ENCODE peak calls at places on chromosome 21, in five cellular contexts. One of them, this sample, is unnamed.

GRCh38 chr21:26815197-26815596 is 30.0 kb downstream of the ADAMTS1 start:
- DNase-seq in testis: no peak
- DNase-seq in cardiac muscle cell: no peak
- DNase-seq in left ventricle myocardium inferior: no peak
- DNase-seq in iPS DF 6.9: no peak
- DNase-seq in this sample: no peak

GRCh38 chr21:21612446-21612845 is 614.2 kb downstream of the NCAM2 start:
- DNase-seq in testis: no peak
- DNase-seq in cardiac muscle cell: no peak
- DNase-seq in left ventricle myocardium inferior: no peak
- DNase-seq in iPS DF 6.9: no peak
- DNase-seq in this sample: no peak

GRCh38 chr21:20902998-20903397 is 95.2 kb upstream of the NCAM2 start:
- DNase-seq in testis: no peak
- DNase-seq in cardiac muscle cell: no peak
- DNase-seq in left ventricle myocardium inferior: no peak
- DNase-seq in iPS DF 6.9: no peak
- DNase-seq in this sample: no peak

GRCh38 chr21:41479686-41480085 is 28.3 kb downstream of the TMPRSS2 start:
- DNase-seq in testis: no peak
- DNase-seq in cardiac muscle cell: no peak
- DNase-seq in left ventricle myocardium inferior: no peak
- DNase-seq in iPS DF 6.9: no peak
- DNase-seq in this sample: no peak

GRCh38 chr21:28608646-28609045 is 384.0 kb downstream of the LTN1 start:
- DNase-seq in testis: no peak
- DNase-seq in cardiac muscle cell: no peak
- DNase-seq in left ventricle myocardium inferior: no peak
- DNase-seq in iPS DF 6.9: no peak
- DNase-seq in this sample: no peak

GRCh38 chr21:32991299-32991850 is 34.4 kb upstream of the OLIG2 start:
- DNase-seq in testis: no peak
- DNase-seq in cardiac muscle cell: no peak
- DNase-seq in left ventricle myocardium inferior: no peak
- DNase-seq in iPS DF 6.9: no peak
- DNase-seq in this sample: no peak

GRCh38 chr21:42174173-42174572 is 44.8 kb upstream of the ABCG1 start:
- DNase-seq in testis: peak; percentile 84
- DNase-seq in cardiac muscle cell: no peak
- DNase-seq in left ventricle myocardium inferior: no peak
- DNase-seq in iPS DF 6.9: no peak
- DNase-seq in this sample: no peak

GRCh38 chr21:32456497-32456918 is 44.0 kb downstream of the EVA1C start:
- DNase-seq in testis: peak; percentile 82
- DNase-seq in cardiac muscle cell: peak; percentile 6
- DNase-seq in left ventricle myocardium inferior: no peak
- DNase-seq in iPS DF 6.9: no peak
- DNase-seq in this sample: no peak

GRCh38 chr21:17925000-17925610 is 105.9 kb upstream of the C21orf91 start:
- DNase-seq in testis: peak; percentile 83
- DNase-seq in cardiac muscle cell: peak; percentile 84
- DNase-seq in left ventricle myocardium inferior: no peak
- DNase-seq in iPS DF 6.9: peak; percentile 50
- DNase-seq in this sample: peak; percentile 21

GRCh38 chr21:24445517-24445916 is 1161.8 kb downstream of the MRPL39 start:
- DNase-seq in testis: no peak
- DNase-seq in cardiac muscle cell: no peak
- DNase-seq in left ventricle myocardium inferior: no peak
- DNase-seq in iPS DF 6.9: no peak
- DNase-seq in this sample: no peak

GRCh38 chr21:41707231-41707988 is 59.4 kb downstream of the RIPK4 start:
- DNase-seq in testis: no peak
- DNase-seq in cardiac muscle cell: no peak
- DNase-seq in left ventricle myocardium inferior: no peak
- DNase-seq in iPS DF 6.9: no peak
- DNase-seq in this sample: no peak

GRCh38 chr21:37916795-37917142 is 512 bp upstream of the KCNJ6 start:
- DNase-seq in testis: peak; percentile 21
- DNase-seq in cardiac muscle cell: peak; percentile 70
- DNase-seq in left ventricle myocardium inferior: no peak
- DNase-seq in iPS DF 6.9: no peak
- DNase-seq in this sample: peak; percentile 39

GRCh38 chr21:17139696-17140095 is 373.1 kb upstream of the CXADR start:
- DNase-seq in testis: no peak
- DNase-seq in cardiac muscle cell: no peak
- DNase-seq in left ventricle myocardium inferior: no peak
- DNase-seq in iPS DF 6.9: no peak
- DNase-seq in this sample: no peak

GRCh38 chr21:18340387-18340942 is 63.1 kb downstream of the TMPRSS15 start:
- DNase-seq in testis: no peak
- DNase-seq in cardiac muscle cell: no peak
- DNase-seq in left ventricle myocardium inferior: no peak
- DNase-seq in iPS DF 6.9: no peak
- DNase-seq in this sample: no peak

GRCh38 chr21:19507682-19508260 is 1104.2 kb upstream of the TMPRSS15 start:
- DNase-seq in testis: no peak
- DNase-seq in cardiac muscle cell: peak; percentile 28
- DNase-seq in left ventricle myocardium inferior: no peak
- DNase-seq in iPS DF 6.9: peak; percentile 7
- DNase-seq in this sample: no peak

GRCh38 chr21:33650929-33651505 is 8.7 kb downstream of the ITSN1 start:
- DNase-seq in testis: no peak
- DNase-seq in cardiac muscle cell: no peak
- DNase-seq in left ventricle myocardium inferior: no peak
- DNase-seq in iPS DF 6.9: no peak
- DNase-seq in this sample: no peak

GRCh38 chr21:42306366-42307035 is 8.7 kb downstream of the TFF3 start:
- DNase-seq in testis: no peak
- DNase-seq in cardiac muscle cell: no peak
- DNase-seq in left ventricle myocardium inferior: no peak
- DNase-seq in iPS DF 6.9: no peak
- DNase-seq in this sample: no peak

GRCh38 chr21:38661296-38662223 is 144.2 kb upstream of the ETS2 start:
- DNase-seq in testis: no peak
- DNase-seq in cardiac muscle cell: peak; percentile 42
- DNase-seq in left ventricle myocardium inferior: peak; percentile 20
- DNase-seq in iPS DF 6.9: no peak
- DNase-seq in this sample: peak; percentile 49

GRCh38 chr21:42118901-42119300 is 47.8 kb downstream of the UMODL1 start:
- DNase-seq in testis: no peak
- DNase-seq in cardiac muscle cell: no peak
- DNase-seq in left ventricle myocardium inferior: no peak
- DNase-seq in iPS DF 6.9: no peak
- DNase-seq in this sample: no peak

GRCh38 chr21:42346441-42346840 is 4.4 kb downstream of the TFF2 start:
- DNase-seq in testis: no peak
- DNase-seq in cardiac muscle cell: no peak
- DNase-seq in left ventricle myocardium inferior: no peak
- DNase-seq in iPS DF 6.9: no peak
- DNase-seq in this sample: no peak

GRCh38 chr21:33587792-33588484 is 546 bp downstream of the DONSON start:
- DNase-seq in testis: peak; percentile 48
- DNase-seq in cardiac muscle cell: peak; percentile 31
- DNase-seq in left ventricle myocardium inferior: no peak
- DNase-seq in iPS DF 6.9: no peak
- DNase-seq in this sample: peak; percentile 50

GRCh38 chr21:42646836-42647235 is 6.6 kb upstream of the PDE9A start:
- DNase-seq in testis: no peak
- DNase-seq in cardiac muscle cell: no peak
- DNase-seq in left ventricle myocardium inferior: no peak
- DNase-seq in iPS DF 6.9: no peak
- DNase-seq in this sample: no peak

GRCh38 chr21:16113052-16113715 is 383.4 kb downstream of the USP25 start:
- DNase-seq in testis: no peak
- DNase-seq in cardiac muscle cell: peak; percentile 62
- DNase-seq in left ventricle myocardium inferior: no peak
- DNase-seq in iPS DF 6.9: no peak
- DNase-seq in this sample: no peak

GRCh38 chr21:38903578-38904193 is 98.0 kb downstream of the ETS2 start:
- DNase-seq in testis: no peak
- DNase-seq in cardiac muscle cell: no peak
- DNase-seq in left ventricle myocardium inferior: no peak
- DNase-seq in iPS DF 6.9: no peak
- DNase-seq in this sample: no peak

GRCh38 chr21:38819719-38820147 is 14.0 kb downstream of the ETS2 start:
- DNase-seq in testis: no peak
- DNase-seq in cardiac muscle cell: no peak
- DNase-seq in left ventricle myocardium inferior: no peak
- DNase-seq in iPS DF 6.9: no peak
- DNase-seq in this sample: no peak

GRCh38 chr21:42552407-42553336 is 39.0 kb downstream of the SLC37A1 start:
- DNase-seq in testis: no peak
- DNase-seq in cardiac muscle cell: no peak
- DNase-seq in left ventricle myocardium inferior: no peak
- DNase-seq in iPS DF 6.9: no peak
- DNase-seq in this sample: no peak

GRCh38 chr21:44969965-44970755 is 30.3 kb downstream of the SLX9 start:
- DNase-seq in testis: no peak
- DNase-seq in cardiac muscle cell: no peak
- DNase-seq in left ventricle myocardium inferior: no peak
- DNase-seq in iPS DF 6.9: no peak
- DNase-seq in this sample: no peak

GRCh38 chr21:44967082-44968047 is 27.5 kb downstream of the SLX9 start:
- DNase-seq in testis: no peak
- DNase-seq in cardiac muscle cell: no peak
- DNase-seq in left ventricle myocardium inferior: no peak
- DNase-seq in iPS DF 6.9: no peak
- DNase-seq in this sample: peak; percentile 60

GRCh38 chr21:44971672-44971995 is 31.8 kb downstream of the SLX9 start:
- DNase-seq in testis: no peak
- DNase-seq in cardiac muscle cell: no peak
- DNase-seq in left ventricle myocardium inferior: no peak
- DNase-seq in iPS DF 6.9: no peak
- DNase-seq in this sample: peak; percentile 35

GRCh38 chr21:44970766-44971671 is 31.2 kb downstream of the SLX9 start:
- DNase-seq in testis: no peak
- DNase-seq in cardiac muscle cell: no peak
- DNase-seq in left ventricle myocardium inferior: no peak
- DNase-seq in iPS DF 6.9: no peak
- DNase-seq in this sample: no peak

DNA sequence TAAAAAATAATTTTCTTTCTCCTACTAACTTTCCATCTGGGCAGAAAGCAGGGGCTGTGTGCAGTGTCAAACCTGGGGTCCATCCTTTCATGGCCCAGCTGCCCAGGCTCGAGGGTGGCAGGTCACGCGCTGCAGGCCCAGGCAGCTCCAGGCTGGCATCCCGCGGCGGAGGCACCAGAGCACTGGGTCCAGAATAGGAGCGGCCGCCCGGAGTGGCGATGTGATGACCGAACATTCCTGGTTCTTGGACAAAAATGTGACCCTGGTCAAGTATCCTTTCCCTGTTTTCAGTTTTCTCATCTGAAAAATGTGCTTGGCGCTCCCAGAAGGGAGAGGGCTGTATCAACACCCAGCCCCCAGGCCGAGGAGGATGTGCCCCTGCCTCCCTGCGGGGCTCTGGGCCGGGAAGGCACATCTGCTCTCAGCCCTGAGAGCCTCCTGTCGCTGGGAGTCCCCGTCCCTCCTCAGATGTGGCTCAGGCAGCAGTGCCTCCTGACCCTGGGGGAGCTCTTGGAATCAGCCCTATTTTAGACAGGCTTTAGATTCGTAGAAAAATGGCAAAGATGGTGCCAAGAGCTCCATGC is 29.3 kb downstream of the SLX9 start:
- DNase-seq in testis: no peak
- DNase-seq in cardiac muscle cell: no peak
- DNase-seq in left ventricle myocardium inferior: no peak
- DNase-seq in iPS DF 6.9: no peak
- DNase-seq in this sample: peak; percentile 47
- H3K4me1 ChIP-seq in testis: no peaks in the 10 kb centered on the region
- H3K4me1 ChIP-seq in cardiac muscle cell: peaks cover 10% of the 10 kb centered on the region
- H3K4me1 ChIP-seq in left ventricle myocardium inferior: peaks cover 71% of the 10 kb centered on the region
- H3K4me1 ChIP-seq in iPS DF 6.9: peaks cover 3% of the 10 kb centered on the region
- H3K4me1 ChIP-seq in this sample: no peaks in the 10 kb centered on the region

DNA sequence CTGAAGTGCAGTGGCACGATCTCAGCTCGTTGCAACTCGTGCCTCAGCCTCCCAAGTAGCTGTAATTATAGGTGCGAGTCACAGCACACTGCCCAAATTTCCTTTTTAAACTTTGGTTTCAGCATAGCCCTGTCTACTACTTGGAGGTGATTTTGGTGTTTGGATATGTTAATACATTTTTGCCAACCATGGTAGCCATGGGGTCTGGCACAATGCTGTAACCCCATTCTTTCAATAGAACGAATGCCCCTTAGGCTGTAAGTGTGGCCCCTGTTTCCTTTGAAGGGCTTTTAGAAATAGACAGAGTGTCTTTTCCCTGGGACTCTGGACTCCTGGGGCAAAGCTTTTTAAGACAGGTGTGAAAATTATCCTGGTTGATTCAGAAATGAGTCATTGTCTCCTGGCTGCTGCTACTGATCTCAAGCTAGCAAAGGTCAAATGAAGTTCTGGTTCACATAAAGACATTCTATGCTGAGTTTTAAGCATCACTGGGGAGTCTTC is 141.1 kb upstream of the RUNX1 start:
- DNase-seq in testis: no peak
- DNase-seq in cardiac muscle cell: no peak
- DNase-seq in left ventricle myocardium inferior: no peak
- DNase-seq in iPS DF 6.9: no peak
- DNase-seq in this sample: no peak
- H3K27ac ChIP-seq in testis: no peak overlapping the region
- H3K27ac ChIP-seq in cardiac muscle cell: no peak overlapping the region
- H3K27ac ChIP-seq in left ventricle myocardium inferior: no peak overlapping the region
- H3K27ac ChIP-seq in iPS DF 6.9: no peak overlapping the region
- H3K27ac ChIP-seq in this sample: no peak overlapping the region

GRCh38 chr21:46597031-46597430 is 7.9 kb downstream of the S100B start:
- DNase-seq in testis: no peak
- DNase-seq in cardiac muscle cell: no peak
- DNase-seq in left ventricle myocardium inferior: no peak
- DNase-seq in iPS DF 6.9: no peak
- DNase-seq in this sample: no peak
- H3K9me3 ChIP-seq in testis: no peaks in the 10 kb centered on the region
- H3K9me3 ChIP-seq in cardiac muscle cell: no peaks in the 10 kb centered on the region
- H3K9me3 ChIP-seq in left ventricle myocardium inferior: peaks cover 30% of the 10 kb centered on the region
- H3K9me3 ChIP-seq in iPS DF 6.9: no peaks in the 10 kb centered on the region
- H3K9me3 ChIP-seq in this sample: no peaks in the 10 kb centered on the region

DNA sequence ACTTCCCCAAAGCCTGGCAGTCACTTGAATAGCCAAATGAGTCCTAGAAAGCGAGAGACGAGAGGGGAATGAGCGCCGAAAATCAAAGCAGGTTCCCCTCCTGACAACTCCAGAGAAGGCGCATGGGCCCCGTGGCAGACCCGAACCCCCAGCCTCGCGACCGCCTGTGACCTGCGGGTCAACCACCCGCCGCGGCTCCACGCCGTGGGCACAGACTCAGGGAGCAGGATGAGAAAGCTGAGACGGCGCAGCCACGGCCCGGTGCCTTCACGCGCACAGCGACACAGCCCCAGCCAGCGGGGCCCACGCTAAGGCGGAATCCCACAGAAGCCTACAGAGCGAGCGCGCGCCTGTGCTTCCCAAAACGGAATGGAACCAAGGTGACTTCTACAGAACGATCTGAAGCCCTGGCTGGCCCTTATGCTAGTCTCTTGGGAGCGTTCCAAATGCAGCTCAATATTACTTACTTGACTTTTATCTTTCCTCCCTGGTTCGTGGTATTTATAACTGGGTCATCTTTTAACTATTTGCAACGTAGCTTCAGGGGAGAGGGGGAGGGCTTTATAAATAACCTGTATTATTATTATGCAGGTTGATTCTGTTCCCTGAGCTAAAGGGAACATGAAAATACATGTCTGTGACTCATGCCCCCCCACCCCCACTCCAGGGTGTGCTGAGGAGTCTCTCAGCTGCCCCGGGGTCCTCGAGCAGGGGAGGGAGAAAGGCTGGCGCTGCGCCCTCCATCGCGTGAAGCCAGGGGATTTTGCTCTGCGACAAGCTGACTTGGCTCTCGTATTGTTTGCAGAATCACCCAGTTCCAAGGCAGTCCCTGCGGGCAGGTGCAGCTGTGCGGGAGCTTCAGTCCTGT is 1.7 kb downstream of the TSPEAR start:
- DNase-seq in testis: no peak
- DNase-seq in cardiac muscle cell: peak; percentile 66
- DNase-seq in left ventricle myocardium inferior: no peak
- DNase-seq in iPS DF 6.9: no peak
- DNase-seq in this sample: no peak
- H3K4me1 ChIP-seq in testis: peaks cover 13% of the 10 kb centered on the region
- H3K4me1 ChIP-seq in cardiac muscle cell: peaks cover 32% of the 10 kb centered on the region
- H3K4me1 ChIP-seq in left ventricle myocardium inferior: peaks cover 56% of the 10 kb centered on the region
- H3K4me1 ChIP-seq in iPS DF 6.9: peaks cover 9% of the 10 kb centered on the region
- H3K4me1 ChIP-seq in this sample: no peaks in the 10 kb centered on the region

This sample was measured in right cardiac atrium.